ENCODE peak calls at places on chromosomes 1 and 21, in four cellular contexts. J is AG20443, F is GM13976, K is GDM1. L is an unnamed sample.
A peak's percentile ranks its signal among the peaks of the same experiment; 100 is the strongest.

GRCh38 chr1:12460911-12461621 is 156.9 kb downstream of the DHRS3 start:
- DNase-seq in J (no peak), K (no peak), F (no peak), L (no peak)

GRCh38 chr1:147641695-147642592 is 28.4 kb downstream of the ACP6 start:
- DNase-seq in K (peak; percentile 14), F (peak; percentile 59), J (peak; percentile 56), L (peak; percentile 69)

GRCh38 chr1:112546076-112546475 is 37.3 kb downstream of the WNT2B start:
- DNase-seq in J (no peak), F (no peak), K (no peak), L (no peak)

GRCh38 chr1:242890211-242890741 is 364.8 kb downstream of the CEP170 start:
- DNase-seq in F (no peak), J (no peak), K (no peak), L (peak; percentile 18)

GRCh38 chr1:203025721-203026665 is at the start of gene PPFIA4:
- DNase-seq in K (peak; percentile 27), F (peak; percentile 99), J (peak; percentile 99), L (peak; percentile 99)

GRCh38 chr1:180428782-180429695 is 73.3 kb downstream of the ACBD6 start:
- DNase-seq in K (no peak), J (no peak), F (no peak), L (no peak)

GRCh38 chr1:9668080-9668479 is 16.5 kb downstream of the PIK3CD start:
- DNase-seq in F (no peak), K (no peak), J (no peak), L (no peak)

GRCh38 chr1:221449801-221450470 is 292.0 kb downstream of the DUSP10 start:
- DNase-seq in F (no peak), J (peak; percentile 28), K (no peak), L (peak; percentile 35)

GRCh38 chr21:34039678-34040382 is 33.5 kb upstream of the MRPS6 start:
- DNase-seq in K (no peak), F (no peak), J (no peak), L (no peak)

GRCh38 chr1:185654199-185654951 is 79.8 kb upstream of the HMCN1 start:
- DNase-seq in J (no peak), F (no peak), K (no peak), L (no peak)

GRCh38 chr1:67347688-67348472 is 40.2 kb downstream of the IL12RB2 start:
- DNase-seq in F (no peak), K (no peak), J (peak; percentile 90), L (peak; percentile 77)

GRCh38 chr21:41943468-41944250 is 10.2 kb downstream of the C2CD2 start:
- DNase-seq in J (no peak), K (no peak), F (no peak), L (no peak)

GRCh38 chr1:78255849-78256248 is 210.1 kb downstream of the GIPC2 start:
- DNase-seq in J (no peak), K (no peak), F (no peak), L (peak; percentile 48)

GRCh38 chr21:29834617-29835016 is 105.2 kb downstream of the GRIK1 start:
- DNase-seq in K (no peak), F (no peak), J (no peak), L (no peak)

GRCh38 chr1:155910621-155911121 is 478 bp downstream of the RIT1 start:
- DNase-seq in F (peak; percentile 59), J (peak; percentile 23), K (no peak), L (peak; percentile 42)

GRCh38 chr1:52756020-52756419 is 29.8 kb downstream of the ZYG11B start:
- DNase-seq in K (no peak), J (no peak), F (no peak), L (no peak)

GRCh38 chr1:214957330-214958137 is 125.0 kb upstream of the KCNK2 start:
- DNase-seq in K (no peak), J (peak; percentile 90), F (no peak), L (peak; percentile 81)

GRCh38 chr21:44884059-44884458 is 10.6 kb upstream of the PTTG1IP start:
- DNase-seq in K (no peak), F (no peak), J (no peak), L (no peak)

GRCh38 chr21:23725576-23725975 is 1881.7 kb downstream of the MRPL39 start:
- DNase-seq in F (no peak), K (no peak), J (no peak), L (no peak)

GRCh38 chr1:21539933-21540332 is 30.7 kb downstream of the ALPL start:
- DNase-seq in F (no peak), K (no peak), J (no peak), L (peak; percentile 33)

GRCh38 chr1:17826165-17826488 is 71.0 kb downstream of the ACTL8 start:
- DNase-seq in F (peak; percentile 65), J (peak; percentile 87), K (no peak), L (peak; percentile 83)

GRCh38 chr1:44254392-44254791 is 41.1 kb downstream of the DMAP1 start:
- DNase-seq in F (no peak), J (no peak), K (no peak), L (no peak)

GRCh38 chr1:70487910-70488665 is 77.0 kb downstream of the CTH start:
- DNase-seq in J (peak; percentile 12), K (peak; percentile 7), F (peak; percentile 31), L (peak; percentile 22)

GRCh38 chr21:32624726-32625125 is 12.5 kb upstream of the CFAP298 start:
- DNase-seq in K (no peak), J (peak; percentile 16), F (no peak), L (no peak)

GRCh38 chr1:219277304-219277840 is 103.7 kb downstream of the LYPLAL1 start:
- DNase-seq in K (no peak), J (no peak), F (no peak), L (no peak)

GRCh38 chr1:167784876-167785550 is 63.2 kb downstream of the MPZL1 start:
- DNase-seq in J (no peak), F (no peak), K (no peak), L (no peak)

GRCh38 chr1:26602378-26602959 is 72.9 kb downstream of the RPS6KA1 start:
- DNase-seq in K (no peak), F (peak; percentile 68), J (peak; percentile 69), L (peak; percentile 75)

L was measured in GM03348.